ENCODE peak calls at places on chromosomes 4 and X, in seven cellular contexts. J is astrocyte; B is EL; A is HS-27A; S is AG09309; Y is memory B cell; O is CD4-positive, alpha-beta T cell. N is an unnamed sample.

GRCh38 chr4:40550900-40551546 is 78.6 kb downstream of the RBM47 start:
- DNase-seq in A (no peak), O (peak; percentile 7), Y (peak; percentile 33), J (peak; percentile 34), S (no peak), B (peak; percentile 38), N (no peak)

GRCh38 chr4:53478671-53479456 is 101.4 kb downstream of the FIP1L1 start:
- DNase-seq in O (no peak), J (peak; percentile 91), Y (no peak), A (no peak), B (peak; percentile 84), S (peak; percentile 85), N (peak; percentile 69)

GRCh38 chrX:50497067-50497466 is 26.4 kb upstream of the DGKK start:
- DNase-seq in Y (no peak), A (no peak), O (no peak), J (no peak), S (no peak), B (no peak), N (no peak)

GRCh38 chr4:105805501-105806120 is 89.7 kb upstream of the NPNT start:
- DNase-seq in Y (no peak), S (no peak), O (no peak), J (no peak), B (no peak), A (no peak), N (no peak)

GRCh38 chr4:57048590-57049304 is 61.4 kb downstream of the IGFBP7 start:
- DNase-seq in O (no peak), A (no peak), S (no peak), B (no peak), J (no peak), Y (no peak), N (peak; percentile 22)

GRCh38 chr4:33218238-33218637 is 2498.1 kb downstream of the PCDH7 start:
- DNase-seq in Y (no peak), A (no peak), B (no peak), O (no peak), S (no peak), J (no peak), N (no peak)

GRCh38 chr4:58760100-58760499 is 1649.9 kb upstream of the IGFBP7 start:
- DNase-seq in B (no peak), A (no peak), J (no peak), O (no peak), S (no peak), Y (no peak), N (no peak)

GRCh38 chr4:140595065-140595464 is 26.3 kb upstream of the UCP1 start:
- DNase-seq in S (no peak), Y (peak; percentile 23), A (no peak), J (no peak), O (no peak), B (no peak), N (no peak)

GRCh38 chr4:5700459-5700858 is 7.9 kb downstream of the EVC2 start:
- DNase-seq in S (no peak), A (no peak), J (no peak), O (no peak), B (no peak), Y (no peak), N (no peak)

GRCh38 chr4:156892695-156893211 is 78.8 kb downstream of the PDGFC start:
- DNase-seq in O (no peak), Y (no peak), J (peak; percentile 27), A (no peak), S (no peak), B (peak; percentile 4), N (no peak)

GRCh38 chrX:136209751-136210150 is 41.4 kb downstream of the MAP7D3 start:
- DNase-seq in A (no peak), S (no peak), O (no peak), Y (no peak), B (no peak), J (no peak), N (no peak)

GRCh38 chr4:75494563-75494962 is 19.6 kb downstream of the RCHY1 start:
- DNase-seq in J (peak; percentile 68), S (peak; percentile 71), A (no peak), B (peak; percentile 64), Y (no peak), O (no peak), N (peak; percentile 5)

GRCh38 chrX:31449975-31450374 is 378.1 kb upstream of the FTHL17 start:
- DNase-seq in A (no peak), S (peak; percentile 16), B (peak; percentile 0), O (no peak), J (peak; percentile 28), Y (no peak), N (peak; percentile 31)

GRCh38 chr4:121760205-121760604 is 4.8 kb downstream of the SMIM43 start:
- DNase-seq in O (no peak), B (no peak), S (no peak), J (no peak), Y (no peak), A (no peak), N (no peak)

GRCh38 chrX:47169726-47170515 is 23.7 kb upstream of the UBA1 start:
- DNase-seq in A (no peak), J (peak; percentile 43), B (peak; percentile 6), S (peak; percentile 8), O (no peak), Y (no peak), N (no peak)

GRCh38 chr4:54322817-54323417 is 93.8 kb downstream of the PDGFRA start:
- DNase-seq in S (peak; percentile 10), J (peak; percentile 20), B (peak; percentile 63), Y (peak; percentile 22), O (peak; percentile 38), A (peak; percentile 40), N (peak; percentile 76)

GRCh38 chr4:8112036-8112576 is 46.5 kb downstream of the ABLIM2 start:
- DNase-seq in S (no peak), B (no peak), Y (no peak), A (no peak), J (no peak), O (no peak), N (no peak)

GRCh38 chr4:113113151-113113550 is 63.7 kb downstream of the ANK2 start:
- DNase-seq in A (no peak), S (no peak), O (no peak), J (no peak), Y (no peak), B (no peak), N (no peak)

GRCh38 chr4:113397114-113397701 is 347.8 kb downstream of the ANK2 start:
- DNase-seq in A (no peak), Y (no peak), B (peak; percentile 57), S (peak; percentile 60), O (no peak), J (peak; percentile 89), N (peak; percentile 16)

GRCh38 chr4:10108818-10109783 is 7.5 kb downstream of the WDR1 start:
- DNase-seq in Y (no peak), A (no peak), J (no peak), S (no peak), O (peak; percentile 24), B (no peak), N (peak; percentile 41)

GRCh38 chr4:3436048-3436797 is 5.5 kb upstream of the HGFAC start:
- DNase-seq in B (no peak), Y (no peak), O (no peak), S (no peak), J (no peak), A (no peak), N (peak; percentile 25)

GRCh38 chrX:25079020-25079419 is 63.3 kb upstream of the ARX start:
- DNase-seq in J (no peak), A (no peak), O (no peak), B (no peak), Y (no peak), S (no peak), N (no peak)

GRCh38 chr4:5378002-5378401 is 326.7 kb downstream of the STK32B start:
- DNase-seq in Y (no peak), J (no peak), O (no peak), S (no peak), B (no peak), A (no peak), N (no peak)

GRCh38 chrX:42615161-42615563 is 162.8 kb downstream of the PPP1R2C start:
- DNase-seq in A (no peak), J (no peak), O (no peak), Y (no peak), S (no peak), B (peak; percentile 3), N (peak; percentile 3)

GRCh38 chr4:163331629-163332360 is 601 bp downstream of the NPY1R start:
- DNase-seq in J (peak; percentile 12), Y (no peak), A (no peak), B (peak; percentile 7), S (no peak), O (no peak), N (no peak)

GRCh38 chrX:54045563-54046228 is 1.4 kb upstream of the PHF8 start:
- DNase-seq in B (no peak), Y (no peak), J (no peak), O (no peak), S (no peak), A (no peak), N (no peak)

GRCh38 chrX:138856881-138857280 is 145.4 kb upstream of the FGF13 start:
- DNase-seq in Y (no peak), B (no peak), S (no peak), A (no peak), O (no peak), J (peak; percentile 51), N (no peak)

GRCh38 chr4:73019462-73020047 is 50.0 kb downstream of the COX18 start:
- DNase-seq in S (peak; percentile 7), O (no peak), Y (no peak), J (peak; percentile 22), A (peak; percentile 31), B (peak; percentile 49), N (peak; percentile 18)

GRCh38 chr4:184310171-184310567 is 92.5 kb upstream of the ENPP6 start:
- DNase-seq in Y (peak; percentile 46), J (no peak), S (no peak), B (no peak), O (peak; percentile 28), A (no peak), N (no peak)

GRCh38 chrX:68365356-68365755 is 67.9 kb downstream of the OPHN1 start:
- DNase-seq in B (no peak), J (no peak), S (no peak), Y (no peak), A (no peak), O (no peak), N (no peak)

GRCh38 chr4:180913750-180914149 is 1329.5 kb upstream of the TENM3 start:
- DNase-seq in J (peak; percentile 88), B (peak; percentile 36), O (no peak), S (peak; percentile 87), A (no peak), Y (no peak), N (peak; percentile 75)

GRCh38 chr4:10729366-10729765 is 44.8 kb upstream of the CLNK start:
- DNase-seq in S (no peak), A (no peak), O (no peak), J (no peak), B (no peak), Y (no peak), N (no peak)

GRCh38 chrX:10453945-10454344 is 166.4 kb downstream of the MID1 start:
- DNase-seq in O (no peak), S (no peak), A (no peak), B (no peak), Y (no peak), J (no peak), N (no peak)

GRCh38 chr4:57071340-57071739 is 38.8 kb downstream of the IGFBP7 start:
- DNase-seq in A (no peak), B (peak; percentile 48), S (no peak), O (no peak), Y (no peak), J (peak; percentile 55), N (no peak)

GRCh38 chr4:101019941-101020401 is 327.4 kb downstream of the PPP3CA start:
- DNase-seq in S (no peak), O (peak; percentile 19), B (no peak), Y (no peak), J (peak; percentile 27), A (no peak), N (peak; percentile 29)

GRCh38 chr4:184369871-184370270 is 104.5 kb downstream of the IRF2 start:
- DNase-seq in J (peak; percentile 43), O (no peak), Y (no peak), B (no peak), A (no peak), S (no peak), N (no peak)

GRCh38 chr4:11475871-11476270 is 47.2 kb upstream of the HS3ST1 start:
- DNase-seq in Y (no peak), O (no peak), B (no peak), S (no peak), A (no peak), J (no peak), N (no peak)

GRCh38 chr4:123786955-123787354 is 390.4 kb downstream of the SPRY1 start:
- DNase-seq in O (no peak), B (no peak), Y (no peak), A (no peak), J (peak; percentile 76), S (no peak), N (peak; percentile 2)

N was measured in A172.